ENCODE peak calls at places on chromosomes 16 and 17, in eight cellular contexts. C, D, U, I, H, M, Y and A are unnamed samples.
A peak's percentile ranks its signal among the peaks of the same experiment; 100 is the strongest.

GRCh38 chr17:30345089-30345433 is 11.2 kb upstream of the TMIGD1 start:
- ATAC-seq in M (no peak), Y (no peak), D (no peak), C (no peak), H (no peak), U (no peak), I (no peak), A (no peak)

GRCh38 chr17:19759934-19760530 is 11.9 kb upstream of the ALDH3A1 start:
- ATAC-seq in Y (no peak), M (no peak), C (no peak), D (no peak), H (no peak), U (no peak), I (no peak), A (no peak)

GRCh38 chr16:80518436-80518835 is 22.4 kb upstream of the DYNLRB2 start:
- ATAC-seq in D (no peak), C (peak; percentile 93), Y (no peak), U (no peak), M (peak; percentile 40), H (peak; percentile 77), I (peak; percentile 92), A (no peak)

GRCh38 chr17:1153795-1154546 is 25.8 kb downstream of the ABR start:
- ATAC-seq in M (peak; percentile 51), U (peak; percentile 71), H (no peak), C (no peak), I (no peak), D (peak; percentile 32), Y (peak; percentile 66), A (peak; percentile 72)

GRCh38 chr16:86919531-86920305 is 341.4 kb downstream of the FOXL1 start:
- ATAC-seq in D (no peak), M (no peak), I (no peak), H (no peak), Y (no peak), C (no peak), U (no peak), A (no peak)

GRCh38 chr16:56953006-56953405 is 8.7 kb upstream of the CETP start:
- ATAC-seq in D (no peak), H (no peak), I (no peak), Y (no peak), C (no peak), U (no peak), M (no peak), A (no peak)

GRCh38 chr17:64240741-64241347 is 22.2 kb downstream of the TEX2 start:
- ATAC-seq in H (no peak), I (no peak), M (peak; percentile 67), C (no peak), U (peak; percentile 86), D (no peak), Y (peak; percentile 36), A (peak; percentile 84)

GRCh38 chr16:89455178-89455577 is 35.2 kb downstream of the ANKRD11 start:
- ATAC-seq in H (peak; percentile 59), Y (no peak), M (no peak), I (peak; percentile 87), C (peak; percentile 76), D (no peak), U (no peak), A (no peak)

GRCh38 chr17:45413498-45413923 is 19.2 kb downstream of the ARHGAP27 start:
- ATAC-seq in I (no peak), U (peak; percentile 49), C (no peak), D (no peak), M (no peak), Y (no peak), H (no peak), A (no peak)

GRCh38 chr17:34299918-34300600 is 14.5 kb downstream of the CCL11 start:
- ATAC-seq in H (no peak), D (no peak), C (no peak), M (peak; percentile 59), Y (no peak), U (no peak), I (no peak), A (peak; percentile 67)

GRCh38 chr17:50719144-50719923 is at the start of gene LUC7L3:
- ATAC-seq in I (peak; percentile 94), D (peak; percentile 93), M (peak; percentile 93), U (peak; percentile 98), C (peak; percentile 96), H (peak; percentile 89), Y (peak; percentile 92), A (peak; percentile 94)

GRCh38 chr16:65319621-65320231 is 197.9 kb upstream of the CDH11 start:
- ATAC-seq in M (no peak), H (no peak), C (peak; percentile 35), I (peak; percentile 16), D (no peak), Y (no peak), U (no peak), A (no peak)

GRCh38 chr17:39623356-39623950 is 3.3 kb upstream of the PPP1R1B start:
- ATAC-seq in D (peak; percentile 80), U (peak; percentile 71), C (peak; percentile 65), H (peak; percentile 47), Y (peak; percentile 63), I (peak; percentile 70), M (peak; percentile 63), A (peak; percentile 82)

GRCh38 chr16:69756705-69757104 is 2.0 kb upstream of the NOB1 start:
- ATAC-seq in D (no peak), H (no peak), Y (no peak), U (no peak), I (no peak), M (no peak), C (no peak), A (no peak)